ENCODE peak calls at places on chromosomes 2 and 18, in eight cellular contexts. C, O, X, J, B, L, G and H are unnamed samples.

GRCh38 chr2:183248866-183249567 is 124.8 kb downstream of the NUP35 start:
- DNase-seq in C (no peak), O (peak; percentile 16), X (no peak), J (peak; percentile 21), B (no peak), L (no peak), G (no peak), H (no peak)

GRCh38 chr2:147351789-147352188 is 493.0 kb upstream of the ACVR2A start:
- DNase-seq in C (no peak), O (no peak), X (no peak), J (no peak), B (no peak), L (no peak), G (no peak), H (no peak)

GRCh38 chr2:28338046-28338753 is 54.5 kb upstream of the FOSL2 start:
- DNase-seq in C (peak; percentile 96), O (peak; percentile 93), X (peak; percentile 38), J (no peak), B (peak; percentile 78), L (peak; percentile 83), G (no peak), H (no peak)

GRCh38 chr2:11127791-11128190 is 27.5 kb upstream of the SLC66A3 start:
- DNase-seq in C (no peak), O (no peak), X (no peak), J (no peak), B (no peak), L (no peak), G (no peak), H (no peak)

GRCh38 chr2:2083113-2083757 is 247.8 kb downstream of the MYT1L start:
- DNase-seq in C (no peak), O (no peak), X (no peak), J (no peak), B (no peak), L (no peak), G (no peak), H (no peak)

GRCh38 chr2:192286093-192286701 is 91.5 kb upstream of the TMEFF2 start:
- DNase-seq in C (no peak), O (peak; percentile 42), X (no peak), J (no peak), B (no peak), L (no peak), G (no peak), H (no peak)

GRCh38 chr18:26746284-26747130 is 119.0 kb downstream of the AQP4 start:
- DNase-seq in C (peak; percentile 21), O (peak; percentile 6), X (no peak), J (no peak), B (no peak), L (no peak), G (no peak), H (no peak)

GRCh38 chr2:218876562-218877219 is 4.0 kb upstream of the WNT10A start:
- DNase-seq in C (no peak), O (peak; percentile 37), X (peak; percentile 59), J (peak; percentile 62), B (no peak), L (peak; percentile 67), G (peak; percentile 81), H (peak; percentile 45)

GRCh38 chr2:112229365-112229764 is 25.5 kb downstream of the ZC3H8 start:
- DNase-seq in C (no peak), O (no peak), X (no peak), J (no peak), B (no peak), L (no peak), G (no peak), H (no peak)

GRCh38 chr2:236568068-236568921 is 1.3 kb upstream of the ACKR3 start:
- DNase-seq in C (no peak), O (no peak), X (no peak), J (no peak), B (peak; percentile 48), L (peak; percentile 48), G (peak; percentile 53), H (no peak)

GRCh38 chr2:5690718-5691658 is 1.2 kb upstream of the SOX11 start:
- DNase-seq in C (peak; percentile 64), O (peak; percentile 78), X (no peak), J (no peak), B (no peak), L (no peak), G (no peak), H (no peak)

GRCh38 chr2:229715895-229716507 is 1.6 kb upstream of the DNER start:
- DNase-seq in C (no peak), O (no peak), X (no peak), J (peak; percentile 30), B (no peak), L (no peak), G (no peak), H (no peak)

GRCh38 chr2:177165731-177166711 is 46.6 kb upstream of the HNRNPA3 start:
- DNase-seq in C (no peak), O (peak; percentile 66), X (no peak), J (no peak), B (no peak), L (peak; percentile 42), G (no peak), H (no peak)

GRCh38 chr18:11752116-11752911 is 63.2 kb downstream of the GNAL start:
- DNase-seq in C (no peak), O (peak; percentile 27), X (no peak), J (peak; percentile 60), B (no peak), L (no peak), G (no peak), H (no peak)

DNA sequence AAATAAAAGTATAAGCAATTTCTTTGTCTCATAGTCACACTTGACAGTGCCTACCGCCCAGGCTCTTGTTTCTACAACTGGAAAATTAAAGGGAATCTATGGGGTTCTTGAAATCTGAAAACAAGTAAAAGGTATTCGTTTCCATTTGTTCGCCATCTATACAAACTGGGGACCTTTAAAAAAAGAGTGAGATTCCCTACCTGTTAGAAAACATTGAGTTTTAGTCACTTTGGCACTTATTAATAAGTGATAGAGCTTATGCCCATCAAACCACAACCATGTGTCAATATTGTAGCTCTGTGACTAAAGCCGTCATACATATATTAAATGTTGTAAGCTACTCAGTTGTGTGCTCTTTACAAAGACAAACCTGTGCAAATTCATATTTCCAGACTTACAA is 13.2 kb downstream of the FN1 start:
- DNase-seq in C (no peak), O (peak; percentile 27), X (no peak), J (no peak), B (no peak), L (no peak), G (no peak), H (no peak)
- H3K27ac ChIP-seq in C (peak overlapping the region; percentile 71), O (no peak overlapping the region), X (no peak overlapping the region), J (no peak overlapping the region), B (no peak overlapping the region), L (no peak overlapping the region), G (no peak overlapping the region), H (no peak overlapping the region)

GRCh38 chr2:16303761-16304160 is 361.9 kb downstream of the CYRIA start:
- DNase-seq in C (no peak), O (no peak), X (no peak), J (no peak), B (no peak), L (no peak), G (no peak), H (no peak)

GRCh38 chr2:16301961-16302360 is 361.6 kb downstream of the MYCN start:
- DNase-seq in C (no peak), O (no peak), X (no peak), J (no peak), B (no peak), L (no peak), G (no peak), H (no peak)

GRCh38 chr2:16305191-16305590 is 360.4 kb downstream of the CYRIA start:
- DNase-seq in C (no peak), O (no peak), X (no peak), J (no peak), B (no peak), L (no peak), G (no peak), H (no peak)

GRCh38 chr2:16302431-16302830 is 362.1 kb downstream of the MYCN start:
- DNase-seq in C (no peak), O (no peak), X (no peak), J (no peak), B (no peak), L (no peak), G (no peak), H (no peak)

DNA sequence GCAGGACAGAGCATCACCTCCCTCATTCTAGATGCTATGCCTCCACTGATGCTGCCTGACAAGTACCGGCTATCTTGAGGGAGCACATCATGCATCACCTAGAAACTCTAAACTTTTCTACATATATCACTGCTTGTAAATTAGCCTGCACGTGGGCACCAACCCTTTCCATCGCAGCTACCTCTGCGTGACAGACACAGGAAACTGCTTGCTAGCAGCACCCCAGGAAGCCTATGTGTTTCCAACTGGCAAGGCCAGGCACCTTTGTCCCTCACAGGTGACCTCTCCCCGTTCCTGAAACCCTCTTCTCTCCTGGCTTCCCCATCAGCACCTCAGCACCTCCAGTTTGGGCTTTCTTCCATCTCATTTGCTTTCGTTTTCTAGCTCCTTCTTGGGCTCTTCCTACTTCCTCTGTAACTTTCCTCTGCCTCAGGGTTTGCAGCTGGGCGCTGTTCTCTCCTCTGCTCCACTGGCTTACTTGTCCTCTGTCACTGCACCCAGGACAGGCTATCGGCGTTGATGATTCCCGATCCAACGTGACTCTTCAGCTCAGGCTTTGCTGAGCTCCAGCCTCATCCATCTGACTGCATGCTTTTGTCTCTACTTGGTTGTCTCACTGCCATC is 362.6 kb downstream of the CYRIA start:
- DNase-seq in C (no peak), O (no peak), X (no peak), J (no peak), B (no peak), L (no peak), G (no peak), H (no peak)
- H3K4me3 ChIP-seq in C (peak overlapping the region; percentile 21), O (no peak overlapping the region), X (no peak overlapping the region), J (no peak overlapping the region), B (no peak overlapping the region), L (no peak overlapping the region), G (no peak overlapping the region), H (no peak overlapping the region)

GRCh38 chr2:227473019-227473461 is 1.1 kb downstream of the AGFG1 start:
- DNase-seq in C (no peak), O (no peak), X (no peak), J (no peak), B (no peak), L (no peak), G (no peak), H (no peak)
- H3K27ac ChIP-seq in C (peak overlapping the region; percentile 94), O (no peak overlapping the region), X (peak overlapping the region; percentile 91), J (peak overlapping the region; percentile 98), B (peak overlapping the region; percentile 93), L (peak overlapping the region; percentile 89), G (no peak overlapping the region), H (no peak overlapping the region)

DNA sequence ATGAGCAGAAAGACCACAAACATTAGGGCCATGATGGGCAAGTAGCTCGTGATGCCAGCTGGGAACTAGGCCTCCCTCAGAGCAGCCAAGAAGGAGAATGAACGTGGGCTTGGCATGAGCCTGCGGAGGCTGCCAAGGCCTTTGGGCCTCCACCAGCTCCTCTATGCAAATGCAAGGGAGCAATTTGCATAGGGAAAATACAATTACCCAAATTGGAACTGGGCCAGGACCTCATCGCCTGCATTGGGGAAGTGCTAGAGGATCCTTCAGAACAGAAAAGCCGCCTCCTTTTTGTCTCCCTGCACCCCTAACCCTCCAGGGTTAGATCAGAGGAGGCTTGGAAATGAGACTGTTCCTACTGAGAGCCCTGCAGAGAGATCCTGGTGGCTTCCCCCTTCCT is 326.4 kb downstream of the SMAD2 start:
- DNase-seq in C (peak; percentile 88), O (no peak), X (no peak), J (no peak), B (no peak), L (no peak), G (no peak), H (no peak)
- H3K4me3 ChIP-seq in C (no peak overlapping the region), O (no peak overlapping the region), X (no peak overlapping the region), J (no peak overlapping the region), B (no peak overlapping the region), L (no peak overlapping the region), G (no peak overlapping the region), H (no peak overlapping the region)